ENCODE peak calls at places on chromosomes 12 and 14, in nine cellular contexts. One of them, this sample, is unnamed.

GRCh38 chr12:75239987-75240386 is 30.3 kb upstream of the KCNC2 start:
- DNase-seq in renal cortical epithelial cell: no peak
- DNase-seq in left cardiac atrium: no peak
- DNase-seq in CD4-positive, alpha-beta T cell: no peak
- DNase-seq in neural progenitor cell: no peak
- DNase-seq in MCF 10A: no peak
- DNase-seq in activated CD4-positive, alpha-beta memory T cell treated with anti-CD3 and anti-CD28 coated beads for 36 hours: no peak
- DNase-seq in choroid plexus epithelial cell: no peak
- DNase-seq in GM10248: no peak
- DNase-seq in this sample: no peak

GRCh38 chr12:48486261-48486660 is 4.0 kb downstream of the C12orf54 start:
- DNase-seq in renal cortical epithelial cell: no peak
- DNase-seq in left cardiac atrium: no peak
- DNase-seq in CD4-positive, alpha-beta T cell: no peak
- DNase-seq in neural progenitor cell: no peak
- DNase-seq in MCF 10A: no peak
- DNase-seq in activated CD4-positive, alpha-beta memory T cell treated with anti-CD3 and anti-CD28 coated beads for 36 hours: no peak
- DNase-seq in choroid plexus epithelial cell: no peak
- DNase-seq in GM10248: no peak
- DNase-seq in this sample: no peak

GRCh38 chr14:20978687-20979086 is 11.1 kb upstream of the METTL17 start:
- DNase-seq in renal cortical epithelial cell: no peak
- DNase-seq in left cardiac atrium: no peak
- DNase-seq in CD4-positive, alpha-beta T cell: no peak
- DNase-seq in neural progenitor cell: no peak
- DNase-seq in MCF 10A: no peak
- DNase-seq in activated CD4-positive, alpha-beta memory T cell treated with anti-CD3 and anti-CD28 coated beads for 36 hours: no peak
- DNase-seq in choroid plexus epithelial cell: no peak
- DNase-seq in GM10248: no peak
- DNase-seq in this sample: no peak

GRCh38 chr14:75885829-75886228 is 96.0 kb downstream of the TGFB3 start:
- DNase-seq in renal cortical epithelial cell: peak
- DNase-seq in left cardiac atrium: no peak
- DNase-seq in CD4-positive, alpha-beta T cell: no peak
- DNase-seq in neural progenitor cell: no peak
- DNase-seq in MCF 10A: peak
- DNase-seq in activated CD4-positive, alpha-beta memory T cell treated with anti-CD3 and anti-CD28 coated beads for 36 hours: no peak
- DNase-seq in choroid plexus epithelial cell: peak
- DNase-seq in GM10248: no peak
- DNase-seq in this sample: no peak

GRCh38 chr14:23120405-23121251 is 1.6 kb upstream of the CEBPE start:
- DNase-seq in renal cortical epithelial cell: peak
- DNase-seq in left cardiac atrium: peak
- DNase-seq in CD4-positive, alpha-beta T cell: peak
- DNase-seq in neural progenitor cell: peak
- DNase-seq in MCF 10A: peak
- DNase-seq in activated CD4-positive, alpha-beta memory T cell treated with anti-CD3 and anti-CD28 coated beads for 36 hours: peak
- DNase-seq in choroid plexus epithelial cell: peak
- DNase-seq in GM10248: peak
- DNase-seq in this sample: peak

GRCh38 chr12:110337912-110338710 is 57.1 kb downstream of the ATP2A2 start:
- DNase-seq in renal cortical epithelial cell: no peak
- DNase-seq in left cardiac atrium: no peak
- DNase-seq in CD4-positive, alpha-beta T cell: no peak
- DNase-seq in neural progenitor cell: no peak
- DNase-seq in MCF 10A: no peak
- DNase-seq in activated CD4-positive, alpha-beta memory T cell treated with anti-CD3 and anti-CD28 coated beads for 36 hours: no peak
- DNase-seq in choroid plexus epithelial cell: no peak
- DNase-seq in GM10248: no peak
- DNase-seq in this sample: no peak

GRCh38 chr12:57239587-57240068 is 10.1 kb downstream of the SHMT2 start:
- DNase-seq in renal cortical epithelial cell: no peak
- DNase-seq in left cardiac atrium: no peak
- DNase-seq in CD4-positive, alpha-beta T cell: no peak
- DNase-seq in neural progenitor cell: no peak
- DNase-seq in MCF 10A: no peak
- DNase-seq in activated CD4-positive, alpha-beta memory T cell treated with anti-CD3 and anti-CD28 coated beads for 36 hours: no peak
- DNase-seq in choroid plexus epithelial cell: no peak
- DNase-seq in GM10248: no peak
- DNase-seq in this sample: no peak

GRCh38 chr12:24708718-24709117 is 240.2 kb downstream of the BCAT1 start:
- DNase-seq in renal cortical epithelial cell: no peak
- DNase-seq in left cardiac atrium: no peak
- DNase-seq in CD4-positive, alpha-beta T cell: no peak
- DNase-seq in neural progenitor cell: no peak
- DNase-seq in MCF 10A: no peak
- DNase-seq in activated CD4-positive, alpha-beta memory T cell treated with anti-CD3 and anti-CD28 coated beads for 36 hours: no peak
- DNase-seq in choroid plexus epithelial cell: no peak
- DNase-seq in GM10248: no peak
- DNase-seq in this sample: no peak

GRCh38 chr14:59028476-59029202 is 159.8 kb upstream of the DAAM1 start:
- DNase-seq in renal cortical epithelial cell: peak
- DNase-seq in left cardiac atrium: peak
- DNase-seq in CD4-positive, alpha-beta T cell: no peak
- DNase-seq in neural progenitor cell: peak
- DNase-seq in MCF 10A: peak
- DNase-seq in activated CD4-positive, alpha-beta memory T cell treated with anti-CD3 and anti-CD28 coated beads for 36 hours: peak
- DNase-seq in choroid plexus epithelial cell: peak
- DNase-seq in GM10248: peak
- DNase-seq in this sample: peak

GRCh38 chr12:69779928-69780327 is 41.3 kb downstream of the RAB3IP start:
- DNase-seq in renal cortical epithelial cell: peak
- DNase-seq in left cardiac atrium: no peak
- DNase-seq in CD4-positive, alpha-beta T cell: no peak
- DNase-seq in neural progenitor cell: peak
- DNase-seq in MCF 10A: peak
- DNase-seq in activated CD4-positive, alpha-beta memory T cell treated with anti-CD3 and anti-CD28 coated beads for 36 hours: no peak
- DNase-seq in choroid plexus epithelial cell: peak
- DNase-seq in GM10248: peak
- DNase-seq in this sample: no peak

GRCh38 chr12:51450816-51451215 is 26.2 kb downstream of the SLC4A8 start:
- DNase-seq in renal cortical epithelial cell: no peak
- DNase-seq in left cardiac atrium: no peak
- DNase-seq in CD4-positive, alpha-beta T cell: no peak
- DNase-seq in neural progenitor cell: no peak
- DNase-seq in MCF 10A: no peak
- DNase-seq in activated CD4-positive, alpha-beta memory T cell treated with anti-CD3 and anti-CD28 coated beads for 36 hours: no peak
- DNase-seq in choroid plexus epithelial cell: no peak
- DNase-seq in GM10248: no peak
- DNase-seq in this sample: no peak

GRCh38 chr12:51434305-51434704 is 9.7 kb downstream of the SLC4A8 start:
- DNase-seq in renal cortical epithelial cell: peak
- DNase-seq in left cardiac atrium: no peak
- DNase-seq in CD4-positive, alpha-beta T cell: no peak
- DNase-seq in neural progenitor cell: no peak
- DNase-seq in MCF 10A: no peak
- DNase-seq in activated CD4-positive, alpha-beta memory T cell treated with anti-CD3 and anti-CD28 coated beads for 36 hours: no peak
- DNase-seq in choroid plexus epithelial cell: peak
- DNase-seq in GM10248: no peak
- DNase-seq in this sample: peak

GRCh38 chr14:63663428-63664142 is 21.9 kb upstream of the WDR89 start:
- DNase-seq in renal cortical epithelial cell: no peak
- DNase-seq in left cardiac atrium: no peak
- DNase-seq in CD4-positive, alpha-beta T cell: no peak
- DNase-seq in neural progenitor cell: no peak
- DNase-seq in MCF 10A: no peak
- DNase-seq in activated CD4-positive, alpha-beta memory T cell treated with anti-CD3 and anti-CD28 coated beads for 36 hours: no peak
- DNase-seq in choroid plexus epithelial cell: peak
- DNase-seq in GM10248: no peak
- DNase-seq in this sample: no peak

GRCh38 chr14:63543826-63544320 is 696 bp upstream of the PPP2R5E start:
- DNase-seq in renal cortical epithelial cell: no peak
- DNase-seq in left cardiac atrium: no peak
- DNase-seq in CD4-positive, alpha-beta T cell: no peak
- DNase-seq in neural progenitor cell: peak
- DNase-seq in MCF 10A: peak
- DNase-seq in activated CD4-positive, alpha-beta memory T cell treated with anti-CD3 and anti-CD28 coated beads for 36 hours: no peak
- DNase-seq in choroid plexus epithelial cell: no peak
- DNase-seq in GM10248: no peak
- DNase-seq in this sample: no peak

GRCh38 chr14:80587096-80587724 is 354.3 kb downstream of the CEP128 start:
- DNase-seq in renal cortical epithelial cell: peak
- DNase-seq in left cardiac atrium: no peak
- DNase-seq in CD4-positive, alpha-beta T cell: no peak
- DNase-seq in neural progenitor cell: peak
- DNase-seq in MCF 10A: peak
- DNase-seq in activated CD4-positive, alpha-beta memory T cell treated with anti-CD3 and anti-CD28 coated beads for 36 hours: no peak
- DNase-seq in choroid plexus epithelial cell: peak
- DNase-seq in GM10248: peak
- DNase-seq in this sample: no peak

GRCh38 chr14:102711946-102712345 is 65.3 kb upstream of the TRAF3 start:
- DNase-seq in renal cortical epithelial cell: no peak
- DNase-seq in left cardiac atrium: no peak
- DNase-seq in CD4-positive, alpha-beta T cell: no peak
- DNase-seq in neural progenitor cell: no peak
- DNase-seq in MCF 10A: no peak
- DNase-seq in activated CD4-positive, alpha-beta memory T cell treated with anti-CD3 and anti-CD28 coated beads for 36 hours: no peak
- DNase-seq in choroid plexus epithelial cell: no peak
- DNase-seq in GM10248: no peak
- DNase-seq in this sample: no peak

GRCh38 chr14:35088514-35088913 is 33.3 kb downstream of the PPP2R3C start:
- DNase-seq in renal cortical epithelial cell: no peak
- DNase-seq in left cardiac atrium: no peak
- DNase-seq in CD4-positive, alpha-beta T cell: no peak
- DNase-seq in neural progenitor cell: no peak
- DNase-seq in MCF 10A: no peak
- DNase-seq in activated CD4-positive, alpha-beta memory T cell treated with anti-CD3 and anti-CD28 coated beads for 36 hours: no peak
- DNase-seq in choroid plexus epithelial cell: peak
- DNase-seq in GM10248: no peak
- DNase-seq in this sample: no peak

GRCh38 chr12:58386136-58386535 is 444.8 kb downstream of the ATP23 start:
- DNase-seq in renal cortical epithelial cell: peak
- DNase-seq in left cardiac atrium: no peak
- DNase-seq in CD4-positive, alpha-beta T cell: no peak
- DNase-seq in neural progenitor cell: no peak
- DNase-seq in MCF 10A: peak
- DNase-seq in activated CD4-positive, alpha-beta memory T cell treated with anti-CD3 and anti-CD28 coated beads for 36 hours: no peak
- DNase-seq in choroid plexus epithelial cell: no peak
- DNase-seq in GM10248: no peak
- DNase-seq in this sample: no peak

GRCh38 chr14:101231828-101232227 is 328.3 kb upstream of the RTL1 start:
- DNase-seq in renal cortical epithelial cell: no peak
- DNase-seq in left cardiac atrium: no peak
- DNase-seq in CD4-positive, alpha-beta T cell: no peak
- DNase-seq in neural progenitor cell: no peak
- DNase-seq in MCF 10A: no peak
- DNase-seq in activated CD4-positive, alpha-beta memory T cell treated with anti-CD3 and anti-CD28 coated beads for 36 hours: no peak
- DNase-seq in choroid plexus epithelial cell: no peak
- DNase-seq in GM10248: no peak
- DNase-seq in this sample: no peak

GRCh38 chr12:68538722-68539614 is 71.7 kb upstream of the RAP1B start:
- DNase-seq in renal cortical epithelial cell: peak
- DNase-seq in left cardiac atrium: peak
- DNase-seq in CD4-positive, alpha-beta T cell: peak
- DNase-seq in neural progenitor cell: peak
- DNase-seq in MCF 10A: no peak
- DNase-seq in activated CD4-positive, alpha-beta memory T cell treated with anti-CD3 and anti-CD28 coated beads for 36 hours: peak
- DNase-seq in choroid plexus epithelial cell: peak
- DNase-seq in GM10248: peak
- DNase-seq in this sample: no peak

GRCh38 chr14:104546021-104546491 is 33.5 kb upstream of the C14orf180 start:
- DNase-seq in renal cortical epithelial cell: no peak
- DNase-seq in left cardiac atrium: peak
- DNase-seq in CD4-positive, alpha-beta T cell: no peak
- DNase-seq in neural progenitor cell: no peak
- DNase-seq in MCF 10A: no peak
- DNase-seq in activated CD4-positive, alpha-beta memory T cell treated with anti-CD3 and anti-CD28 coated beads for 36 hours: no peak
- DNase-seq in choroid plexus epithelial cell: no peak
- DNase-seq in GM10248: no peak
- DNase-seq in this sample: no peak

GRCh38 chr14:104953097-104953496 is 25.1 kb downstream of the AHNAK2 start:
- DNase-seq in renal cortical epithelial cell: no peak
- DNase-seq in left cardiac atrium: peak
- DNase-seq in CD4-positive, alpha-beta T cell: no peak
- DNase-seq in neural progenitor cell: no peak
- DNase-seq in MCF 10A: no peak
- DNase-seq in activated CD4-positive, alpha-beta memory T cell treated with anti-CD3 and anti-CD28 coated beads for 36 hours: no peak
- DNase-seq in choroid plexus epithelial cell: no peak
- DNase-seq in GM10248: no peak
- DNase-seq in this sample: no peak

GRCh38 chr12:13223176-13223806 is 26.8 kb downstream of the EMP1 start:
- DNase-seq in renal cortical epithelial cell: peak
- DNase-seq in left cardiac atrium: no peak
- DNase-seq in CD4-positive, alpha-beta T cell: no peak
- DNase-seq in neural progenitor cell: no peak
- DNase-seq in MCF 10A: peak
- DNase-seq in activated CD4-positive, alpha-beta memory T cell treated with anti-CD3 and anti-CD28 coated beads for 36 hours: no peak
- DNase-seq in choroid plexus epithelial cell: peak
- DNase-seq in GM10248: no peak
- DNase-seq in this sample: no peak

GRCh38 chr12:14262771-14263511 is 102.5 kb upstream of the ATF7IP start:
- DNase-seq in renal cortical epithelial cell: no peak
- DNase-seq in left cardiac atrium: no peak
- DNase-seq in CD4-positive, alpha-beta T cell: no peak
- DNase-seq in neural progenitor cell: no peak
- DNase-seq in MCF 10A: no peak
- DNase-seq in activated CD4-positive, alpha-beta memory T cell treated with anti-CD3 and anti-CD28 coated beads for 36 hours: no peak
- DNase-seq in choroid plexus epithelial cell: no peak
- DNase-seq in GM10248: no peak
- DNase-seq in this sample: no peak

GRCh38 chr12:132186857-132187620 is 42.8 kb downstream of the NOC4L start:
- DNase-seq in renal cortical epithelial cell: no peak
- DNase-seq in left cardiac atrium: no peak
- DNase-seq in CD4-positive, alpha-beta T cell: no peak
- DNase-seq in neural progenitor cell: no peak
- DNase-seq in MCF 10A: no peak
- DNase-seq in activated CD4-positive, alpha-beta memory T cell treated with anti-CD3 and anti-CD28 coated beads for 36 hours: no peak
- DNase-seq in choroid plexus epithelial cell: no peak
- DNase-seq in GM10248: no peak
- DNase-seq in this sample: no peak

GRCh38 chr12:22538336-22538735 is 6.0 kb downstream of the C2CD5 start:
- DNase-seq in renal cortical epithelial cell: no peak
- DNase-seq in left cardiac atrium: no peak
- DNase-seq in CD4-positive, alpha-beta T cell: no peak
- DNase-seq in neural progenitor cell: no peak
- DNase-seq in MCF 10A: no peak
- DNase-seq in activated CD4-positive, alpha-beta memory T cell treated with anti-CD3 and anti-CD28 coated beads for 36 hours: no peak
- DNase-seq in choroid plexus epithelial cell: no peak
- DNase-seq in GM10248: no peak
- DNase-seq in this sample: no peak